ENCODE peak calls at places on chromosomes 1 and 21, in four cellular contexts. One of them, this sample, is unnamed.
A peak's percentile ranks its signal among the peaks of the same experiment; 100 is the strongest.

GRCh38 chr1:27877115-27877416 is 4.7 kb downstream of the THEMIS2 start:
- DNase-seq in HFFc6: no peak
- DNase-seq in heart left ventricle: no peak
- DNase-seq in cardiac fibroblast: no peak
- DNase-seq in this sample: no peak

GRCh38 chr1:235160965-235161684 is at the start of gene RBM34:
- DNase-seq in heart left ventricle: peak; percentile 93
- DNase-seq in HFFc6: peak; percentile 86
- DNase-seq in cardiac fibroblast: peak; percentile 92
- DNase-seq in this sample: peak; percentile 70

GRCh38 chr1:107820797-107821196 is 144.2 kb downstream of the VAV3 start:
- DNase-seq in cardiac fibroblast: no peak
- DNase-seq in HFFc6: no peak
- DNase-seq in heart left ventricle: no peak
- DNase-seq in this sample: no peak

GRCh38 chr1:51644533-51645197 is 27.8 kb downstream of the OSBPL9 start:
- DNase-seq in cardiac fibroblast: peak; percentile 86
- DNase-seq in HFFc6: peak; percentile 73
- DNase-seq in heart left ventricle: no peak
- DNase-seq in this sample: no peak

GRCh38 chr1:203288351-203288894 is 16.9 kb upstream of the BTG2 start:
- DNase-seq in cardiac fibroblast: no peak
- DNase-seq in HFFc6: no peak
- DNase-seq in heart left ventricle: no peak
- DNase-seq in this sample: no peak

GRCh38 chr1:150881331-150882070 is 5.1 kb upstream of the ARNT start:
- DNase-seq in HFFc6: peak; percentile 90
- DNase-seq in cardiac fibroblast: peak; percentile 95
- DNase-seq in heart left ventricle: no peak
- DNase-seq in this sample: peak; percentile 85

GRCh38 chr21:28632718-28633408 is 359.8 kb downstream of the LTN1 start:
- DNase-seq in cardiac fibroblast: peak; percentile 80
- DNase-seq in HFFc6: peak; percentile 69
- DNase-seq in heart left ventricle: no peak
- DNase-seq in this sample: no peak

GRCh38 chr21:34724857-34725195 is 56.0 kb downstream of the CLIC6 start:
- DNase-seq in HFFc6: no peak
- DNase-seq in heart left ventricle: no peak
- DNase-seq in cardiac fibroblast: peak; percentile 41
- DNase-seq in this sample: no peak

GRCh38 chr1:230292739-230293720 is 133.1 kb downstream of the PGBD5 start:
- DNase-seq in heart left ventricle: no peak
- DNase-seq in cardiac fibroblast: no peak
- DNase-seq in HFFc6: no peak
- DNase-seq in this sample: no peak

GRCh38 chr1:33323663-33324477 is 3.0 kb upstream of the A3GALT2 start:
- DNase-seq in HFFc6: no peak
- DNase-seq in cardiac fibroblast: no peak
- DNase-seq in heart left ventricle: no peak
- DNase-seq in this sample: no peak

GRCh38 chr1:2528966-2529750 is 905 bp downstream of the HES5 start:
- DNase-seq in heart left ventricle: peak; percentile 44
- DNase-seq in cardiac fibroblast: no peak
- DNase-seq in HFFc6: no peak
- DNase-seq in this sample: no peak

GRCh38 chr1:226217273-226217672 is 6.2 kb upstream of the MIXL1 start:
- DNase-seq in HFFc6: no peak
- DNase-seq in heart left ventricle: no peak
- DNase-seq in cardiac fibroblast: peak; percentile 37
- DNase-seq in this sample: no peak

GRCh38 chr1:65704318-65704717 is 88.4 kb upstream of the PDE4B start:
- DNase-seq in HFFc6: no peak
- DNase-seq in cardiac fibroblast: no peak
- DNase-seq in heart left ventricle: no peak
- DNase-seq in this sample: no peak

GRCh38 chr1:2539312-2539907 is 9.3 kb upstream of the HES5 start:
- DNase-seq in HFFc6: no peak
- DNase-seq in heart left ventricle: no peak
- DNase-seq in cardiac fibroblast: no peak
- DNase-seq in this sample: no peak

GRCh38 chr1:5997316-5997715 is 5.1 kb upstream of the NPHP4 start:
- DNase-seq in cardiac fibroblast: no peak
- DNase-seq in heart left ventricle: no peak
- DNase-seq in HFFc6: no peak
- DNase-seq in this sample: no peak

GRCh38 chr1:69290266-69290665 is 277.5 kb upstream of the LRRC7 start:
- DNase-seq in cardiac fibroblast: peak; percentile 50
- DNase-seq in heart left ventricle: no peak
- DNase-seq in HFFc6: no peak
- DNase-seq in this sample: no peak

GRCh38 chr1:167305705-167306277 is 85.1 kb downstream of the POU2F1 start:
- DNase-seq in HFFc6: no peak
- DNase-seq in cardiac fibroblast: no peak
- DNase-seq in heart left ventricle: no peak
- DNase-seq in this sample: no peak

GRCh38 chr1:31152181-31152768 is 86.8 kb upstream of the PUM1 start:
- DNase-seq in heart left ventricle: no peak
- DNase-seq in HFFc6: peak; percentile 93
- DNase-seq in cardiac fibroblast: peak; percentile 92
- DNase-seq in this sample: peak; percentile 63

GRCh38 chr1:9593492-9594465 is 5.1 kb downstream of the TMEM201 start:
- DNase-seq in heart left ventricle: peak; percentile 86
- DNase-seq in cardiac fibroblast: peak; percentile 79
- DNase-seq in HFFc6: peak; percentile 62
- DNase-seq in this sample: no peak

GRCh38 chr1:26922201-26922729 is 722 bp downstream of the NUDC start:
- DNase-seq in cardiac fibroblast: peak; percentile 25
- DNase-seq in heart left ventricle: no peak
- DNase-seq in HFFc6: no peak
- DNase-seq in this sample: no peak

GRCh38 chr1:160284220-160284781 is 632 bp downstream of the PEX19 start:
- DNase-seq in cardiac fibroblast: peak; percentile 79
- DNase-seq in HFFc6: peak; percentile 66
- DNase-seq in heart left ventricle: no peak
- DNase-seq in this sample: no peak

GRCh38 chr1:18882511-18882910 is 19.8 kb downstream of the ALDH4A1 start:
- DNase-seq in HFFc6: peak; percentile 53
- DNase-seq in cardiac fibroblast: no peak
- DNase-seq in heart left ventricle: no peak
- DNase-seq in this sample: no peak

GRCh38 chr1:22829001-22829989 is 118.7 kb downstream of the EPHB2 start:
- DNase-seq in heart left ventricle: no peak
- DNase-seq in HFFc6: no peak
- DNase-seq in cardiac fibroblast: no peak
- DNase-seq in this sample: no peak

GRCh38 chr1:233615571-233615970 is 1.7 kb downstream of the KCNK1 start:
- DNase-seq in HFFc6: no peak
- DNase-seq in cardiac fibroblast: no peak
- DNase-seq in heart left ventricle: no peak
- DNase-seq in this sample: no peak

GRCh38 chr21:20570824-20571232 is 427.4 kb upstream of the NCAM2 start:
- DNase-seq in HFFc6: no peak
- DNase-seq in cardiac fibroblast: no peak
- DNase-seq in heart left ventricle: no peak
- DNase-seq in this sample: no peak

GRCh38 chr21:39313457-39314154 is at the start of gene BRWD1:
- DNase-seq in heart left ventricle: peak; percentile 89
- DNase-seq in cardiac fibroblast: peak; percentile 93
- DNase-seq in HFFc6: peak; percentile 67
- DNase-seq in this sample: peak; percentile 74

GRCh38 chr21:39311164-39311563 is 2.3 kb downstream of the BRWD1 start:
- DNase-seq in heart left ventricle: no peak
- DNase-seq in HFFc6: no peak
- DNase-seq in cardiac fibroblast: no peak
- DNase-seq in this sample: no peak

GRCh38 chr21:39312112-39313041 is 1.1 kb downstream of the BRWD1 start:
- DNase-seq in heart left ventricle: peak; percentile 94
- DNase-seq in cardiac fibroblast: peak; percentile 94
- DNase-seq in HFFc6: peak; percentile 75
- DNase-seq in this sample: peak; percentile 69

GRCh38 chr21:39314155-39315027 is 959 bp upstream of the BRWD1 start:
- DNase-seq in heart left ventricle: peak; percentile 61
- DNase-seq in cardiac fibroblast: peak; percentile 76
- DNase-seq in HFFc6: peak; percentile 66
- DNase-seq in this sample: no peak

DNA sequence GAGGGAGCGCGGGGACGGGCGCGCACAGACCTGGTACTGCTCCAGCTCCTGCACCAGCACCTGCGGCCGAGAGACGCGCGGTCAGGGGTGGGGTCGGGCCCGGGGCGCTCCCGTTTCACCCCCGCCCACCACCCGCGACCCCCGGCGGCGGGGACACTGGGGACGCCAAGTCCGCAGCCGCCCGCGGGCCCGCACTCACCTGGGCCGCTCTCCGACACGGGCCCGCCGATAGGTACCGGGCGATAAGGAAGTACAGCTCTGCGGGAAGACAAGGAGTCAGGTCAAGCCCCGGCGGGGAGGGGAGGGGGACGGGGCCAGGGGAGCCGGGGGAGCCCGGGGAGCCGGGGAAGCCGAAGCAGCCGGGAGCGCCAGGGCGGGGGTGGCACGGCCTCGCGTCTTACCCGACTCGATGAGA is 383 bp downstream of the BRWD1 start:
- DNase-seq in cardiac fibroblast: peak; percentile 7
- DNase-seq in HFFc6: no peak
- DNase-seq in heart left ventricle: peak; percentile 40
- DNase-seq in this sample: no peak
- TF ChIP-seq CTCF in cardiac fibroblast: no peak
- TF ChIP-seq CTCF in HFFc6: no peak
- TF ChIP-seq CTCF in heart left ventricle: no peak
- TF ChIP-seq CTCF in this sample: no peak

DNA sequence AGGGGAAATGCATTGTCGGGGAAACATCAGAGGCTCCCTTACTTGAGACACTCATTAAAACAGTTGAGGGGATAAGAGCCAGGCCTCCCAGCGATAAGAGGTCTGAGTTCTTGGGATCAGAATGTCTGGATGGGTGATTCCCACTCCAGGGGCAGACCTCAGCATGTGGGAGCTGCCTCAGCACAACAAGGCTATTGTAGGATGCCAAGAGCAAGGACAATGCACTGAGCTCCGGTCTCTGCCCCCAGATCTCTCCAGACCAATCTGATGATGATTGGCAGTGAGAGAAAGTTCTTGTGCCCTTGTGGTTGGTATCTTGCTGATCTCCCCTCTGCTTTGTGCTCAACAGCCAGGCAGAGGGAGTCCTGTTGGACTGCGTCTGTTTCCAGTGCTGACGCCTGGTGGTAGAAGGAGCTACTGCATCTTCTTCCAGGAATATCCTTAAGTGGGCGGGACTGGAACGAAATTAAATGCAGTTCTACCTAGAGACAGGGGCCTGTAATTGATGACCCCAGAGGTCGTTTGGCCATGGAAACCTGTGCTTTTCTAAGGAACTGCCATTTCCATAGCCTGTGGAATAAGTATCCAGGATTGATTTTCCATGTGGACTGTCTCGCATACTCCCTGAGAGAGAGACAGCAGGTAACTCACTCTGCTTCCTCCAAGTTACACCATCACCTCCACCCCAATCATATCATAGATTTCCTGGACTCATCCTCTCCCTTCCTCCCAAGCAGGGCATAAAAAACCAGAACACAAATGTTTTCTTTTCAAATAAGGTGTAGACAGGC is 6.7 kb upstream of the ACKR1 start:
- DNase-seq in HFFc6: peak; percentile 77
- DNase-seq in cardiac fibroblast: peak; percentile 86
- DNase-seq in heart left ventricle: peak; percentile 48
- DNase-seq in this sample: peak; percentile 42
- TF ChIP-seq CTCF in HFFc6: peak; percentile 94
- TF ChIP-seq CTCF in cardiac fibroblast: peak; percentile 95
- TF ChIP-seq CTCF in heart left ventricle: peak; percentile 66
- TF ChIP-seq CTCF in this sample: peak; percentile 98

GRCh38 chr1:54405894-54406293 is 300 bp downstream of the SSBP3 start:
- DNase-seq in cardiac fibroblast: no peak
- DNase-seq in HFFc6: no peak
- DNase-seq in heart left ventricle: no peak
- DNase-seq in this sample: no peak

GRCh38 chr1:54404939-54405880 is 984 bp downstream of the SSBP3 start:
- DNase-seq in heart left ventricle: peak; percentile 42
- DNase-seq in cardiac fibroblast: no peak
- DNase-seq in HFFc6: no peak
- DNase-seq in this sample: no peak

GRCh38 chr1:54407201-54407956 is 1.2 kb upstream of the SSBP3 start:
- DNase-seq in cardiac fibroblast: peak; percentile 97
- DNase-seq in heart left ventricle: peak; percentile 78
- DNase-seq in HFFc6: peak; percentile 94
- DNase-seq in this sample: peak; percentile 87

GRCh38 chr1:54407957-54408700 is 1.9 kb upstream of the SSBP3 start:
- DNase-seq in HFFc6: peak; percentile 91
- DNase-seq in cardiac fibroblast: peak; percentile 78
- DNase-seq in heart left ventricle: no peak
- DNase-seq in this sample: no peak

GRCh38 chr1:54406339-54407181 is at the start of gene SSBP3:
- DNase-seq in cardiac fibroblast: peak; percentile 97
- DNase-seq in HFFc6: peak; percentile 93
- DNase-seq in heart left ventricle: peak; percentile 95
- DNase-seq in this sample: peak; percentile 67
- TF ChIP-seq CTCF in cardiac fibroblast: no peak
- TF ChIP-seq CTCF in HFFc6: peak; percentile 30
- TF ChIP-seq CTCF in heart left ventricle: no peak
- TF ChIP-seq CTCF in this sample: no peak

GRCh38 chr1:177355575-177355974 is 184.8 kb downstream of the BRINP2 start:
- DNase-seq in heart left ventricle: no peak
- DNase-seq in cardiac fibroblast: peak; percentile 60
- DNase-seq in HFFc6: no peak
- DNase-seq in this sample: no peak
- TF ChIP-seq CTCF in heart left ventricle: no peak
- TF ChIP-seq CTCF in cardiac fibroblast: peak; percentile 69
- TF ChIP-seq CTCF in HFFc6: peak; percentile 43
- TF ChIP-seq CTCF in this sample: peak; percentile 49

GRCh38 chr1:199221371-199222150 is 582.7 kb downstream of the PTPRC start:
- DNase-seq in HFFc6: no peak
- DNase-seq in cardiac fibroblast: no peak
- DNase-seq in heart left ventricle: no peak
- DNase-seq in this sample: no peak
- TF ChIP-seq CTCF in HFFc6: no peak
- TF ChIP-seq CTCF in cardiac fibroblast: no peak
- TF ChIP-seq CTCF in heart left ventricle: no peak
- TF ChIP-seq CTCF in this sample: no peak

GRCh38 chr21:37763298-37763697 is 153.0 kb downstream of the KCNJ6 start:
- DNase-seq in HFFc6: no peak
- DNase-seq in cardiac fibroblast: no peak
- DNase-seq in heart left ventricle: no peak
- DNase-seq in this sample: no peak

GRCh38 chr21:37757631-37758376 is 158.5 kb downstream of the KCNJ6 start:
- DNase-seq in heart left ventricle: no peak
- DNase-seq in cardiac fibroblast: no peak
- DNase-seq in HFFc6: no peak
- DNase-seq in this sample: no peak

GRCh38 chr21:37762606-37763005 is 153.7 kb downstream of the KCNJ6 start:
- DNase-seq in HFFc6: no peak
- DNase-seq in cardiac fibroblast: no peak
- DNase-seq in heart left ventricle: no peak
- DNase-seq in this sample: no peak

GRCh38 chr21:37759777-37760176 is 156.5 kb downstream of the KCNJ6 start:
- DNase-seq in HFFc6: no peak
- DNase-seq in heart left ventricle: no peak
- DNase-seq in cardiac fibroblast: no peak
- DNase-seq in this sample: no peak

GRCh38 chr21:37758997-37759396 is 157.3 kb downstream of the KCNJ6 start:
- DNase-seq in HFFc6: peak; percentile 37
- DNase-seq in cardiac fibroblast: peak; percentile 44
- DNase-seq in heart left ventricle: peak; percentile 34
- DNase-seq in this sample: peak; percentile 8
- TF ChIP-seq CTCF in HFFc6: peak; percentile 79
- TF ChIP-seq CTCF in cardiac fibroblast: peak; percentile 74
- TF ChIP-seq CTCF in heart left ventricle: no peak
- TF ChIP-seq CTCF in this sample: peak; percentile 75

GRCh38 chr1:214767221-214767620 is 164.2 kb downstream of the CENPF start:
- DNase-seq in heart left ventricle: no peak
- DNase-seq in HFFc6: no peak
- DNase-seq in cardiac fibroblast: no peak
- DNase-seq in this sample: no peak
- TF ChIP-seq CTCF in heart left ventricle: no peak
- TF ChIP-seq CTCF in HFFc6: no peak
- TF ChIP-seq CTCF in cardiac fibroblast: no peak
- TF ChIP-seq CTCF in this sample: no peak

This sample was measured in AG09319.